ENCODE peak calls at places on chromosomes 7 and 10, in eight cellular contexts. K, P, E, S, I, J, X and V are unnamed samples.

GRCh38 chr7:96738705-96739104 is 29.1 kb upstream of the SEM1 start:
- DNase-seq in K (no peak), P (no peak), E (no peak), S (no peak), I (no peak), J (no peak), X (no peak), V (no peak)

GRCh38 chr7:86867163-86867762 is 192.2 kb downstream of the ELAPOR2 start:
- DNase-seq in K (no peak), P (no peak), E (no peak), S (no peak), I (no peak), J (no peak), X (no peak), V (no peak)

GRCh38 chr7:24504040-24504439 is 69.2 kb upstream of the PALS2 start:
- DNase-seq in K (no peak), P (no peak), E (no peak), S (no peak), I (no peak), J (no peak), X (no peak), V (no peak)

GRCh38 chr10:124354411-124355382 is 64.0 kb downstream of the OAT start:
- DNase-seq in K (peak), P (peak), E (peak), S (peak), I (peak), J (peak), X (no peak), V (no peak)

GRCh38 chr10:98030991-98031431 is 590 bp upstream of the CRTAC1 start:
- DNase-seq in K (no peak), P (no peak), E (no peak), S (no peak), I (no peak), J (no peak), X (no peak), V (no peak)

GRCh38 chr7:25565949-25566348 is 337.7 kb upstream of the NPVF start:
- DNase-seq in K (peak), P (peak), E (no peak), S (no peak), I (peak), J (peak), X (peak), V (peak)

GRCh38 chr7:74466196-74466813 is 12.6 kb downstream of the GTF2IRD1 start:
- DNase-seq in K (peak), P (no peak), E (no peak), S (peak), I (no peak), J (peak), X (peak), V (no peak)

GRCh38 chr7:22841954-22842353 is 19.3 kb upstream of the TOMM7 start:
- DNase-seq in K (no peak), P (no peak), E (no peak), S (no peak), I (no peak), J (no peak), X (no peak), V (no peak)

GRCh38 chr10:16809074-16809718 is 8.0 kb downstream of the RSU1 start:
- DNase-seq in K (peak), P (peak), E (no peak), S (peak), I (peak), J (peak), X (no peak), V (no peak)

GRCh38 chr10:12466701-12467100 is 117.4 kb downstream of the CAMK1D start:
- DNase-seq in K (no peak), P (no peak), E (no peak), S (no peak), I (no peak), J (no peak), X (no peak), V (no peak)

GRCh38 chr10:128422999-128423398 is 296.8 kb upstream of the MKI67 start:
- DNase-seq in K (no peak), P (no peak), E (no peak), S (no peak), I (no peak), J (no peak), X (no peak), V (no peak)

GRCh38 chr10:87668324-87669054 is 8.8 kb downstream of the PAPSS2 start:
- DNase-seq in K (no peak), P (no peak), E (no peak), S (no peak), I (no peak), J (no peak), X (no peak), V (no peak)

GRCh38 chr7:107387077-107387476 is 82.8 kb upstream of the GPR22 start:
- DNase-seq in K (peak), P (peak), E (peak), S (peak), I (peak), J (no peak), X (no peak), V (no peak)

GRCh38 chr10:30088178-30088577 is 28.8 kb upstream of the JCAD start:
- DNase-seq in K (no peak), P (no peak), E (no peak), S (no peak), I (peak), J (no peak), X (no peak), V (no peak)

GRCh38 chr10:121459279-121459764 is 138.9 kb downstream of the FGFR2 start:
- DNase-seq in K (no peak), P (no peak), E (no peak), S (no peak), I (no peak), J (no peak), X (no peak), V (no peak)

GRCh38 chr7:55563596-55564325 is 8.5 kb downstream of the VOPP1 start:
- DNase-seq in K (no peak), P (no peak), E (no peak), S (no peak), I (no peak), J (no peak), X (no peak), V (no peak)

GRCh38 chr7:24764972-24765744 is 7.9 kb upstream of the GSDME start:
- DNase-seq in K (no peak), P (no peak), E (no peak), S (no peak), I (no peak), J (no peak), X (no peak), V (no peak)

GRCh38 chr7:56447864-56448693 is 331.9 kb upstream of the NUPR2 start:
- DNase-seq in K (no peak), P (no peak), E (no peak), S (peak), I (no peak), J (no peak), X (no peak), V (no peak)

GRCh38 chr10:86411281-86411841 is 44.8 kb upstream of the GRID1 start:
- DNase-seq in K (no peak), P (peak), E (no peak), S (no peak), I (peak), J (no peak), X (no peak), V (no peak)

GRCh38 chr7:38630720-38631673 is at the start of gene AMPH:
- DNase-seq in K (peak), P (peak), E (peak), S (peak), I (peak), J (peak), X (no peak), V (no peak)

GRCh38 chr7:144513332-144513731 is 109.8 kb upstream of the NOBOX start:
- DNase-seq in K (no peak), P (no peak), E (no peak), S (no peak), I (peak), J (no peak), X (no peak), V (no peak)

DNA sequence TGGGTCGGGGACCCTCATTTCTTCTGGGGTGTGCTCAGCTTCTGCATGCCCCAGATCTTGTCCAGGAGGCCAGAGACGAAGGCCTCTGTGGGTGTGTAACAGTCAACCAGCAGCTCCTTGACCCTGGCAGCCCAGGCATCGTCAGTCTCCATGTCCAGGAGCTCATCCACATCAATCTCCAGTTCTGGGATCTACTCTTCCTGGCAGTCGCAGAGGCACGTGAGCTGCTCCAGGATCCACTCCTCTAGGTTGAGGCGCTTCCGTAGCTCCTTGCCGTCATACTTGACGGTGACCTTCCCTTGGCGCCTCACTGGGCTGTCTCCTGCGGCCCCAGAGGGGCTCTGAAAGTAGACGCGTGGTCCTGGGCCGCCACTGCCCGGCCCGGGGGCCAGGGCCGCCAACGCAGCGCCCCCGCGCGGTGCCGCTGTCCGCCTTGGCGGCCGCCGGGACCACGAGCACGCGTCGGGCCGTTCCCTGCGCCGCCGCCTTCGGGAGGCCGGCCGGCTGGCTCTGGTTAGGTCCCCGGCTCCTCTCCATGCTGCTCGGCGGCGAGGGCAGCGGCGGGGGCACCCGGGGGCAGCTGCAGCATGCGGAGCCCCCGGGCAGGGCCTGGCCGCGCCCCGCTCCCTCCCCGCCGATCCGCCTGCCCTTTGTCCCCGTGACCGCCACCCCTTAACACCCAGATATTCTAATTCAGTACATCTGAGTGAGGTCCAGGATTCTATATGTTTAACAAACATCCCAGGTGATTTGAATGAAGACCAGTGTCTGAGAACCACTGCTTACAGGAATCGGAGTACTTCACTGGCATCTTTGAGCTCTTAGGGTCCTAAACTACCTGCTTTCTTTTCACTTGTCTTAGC is 170.5 kb downstream of the SEPTIN7 start:
- DNase-seq in K (no peak), P (no peak), E (no peak), S (no peak), I (no peak), J (no peak), X (no peak), V (no peak)
- TF ChIP-seq CTCF in K (peak), P (no peak), E (peak), S (peak), I (no peak), J (no peak), X (peak), V (no peak)

DNA sequence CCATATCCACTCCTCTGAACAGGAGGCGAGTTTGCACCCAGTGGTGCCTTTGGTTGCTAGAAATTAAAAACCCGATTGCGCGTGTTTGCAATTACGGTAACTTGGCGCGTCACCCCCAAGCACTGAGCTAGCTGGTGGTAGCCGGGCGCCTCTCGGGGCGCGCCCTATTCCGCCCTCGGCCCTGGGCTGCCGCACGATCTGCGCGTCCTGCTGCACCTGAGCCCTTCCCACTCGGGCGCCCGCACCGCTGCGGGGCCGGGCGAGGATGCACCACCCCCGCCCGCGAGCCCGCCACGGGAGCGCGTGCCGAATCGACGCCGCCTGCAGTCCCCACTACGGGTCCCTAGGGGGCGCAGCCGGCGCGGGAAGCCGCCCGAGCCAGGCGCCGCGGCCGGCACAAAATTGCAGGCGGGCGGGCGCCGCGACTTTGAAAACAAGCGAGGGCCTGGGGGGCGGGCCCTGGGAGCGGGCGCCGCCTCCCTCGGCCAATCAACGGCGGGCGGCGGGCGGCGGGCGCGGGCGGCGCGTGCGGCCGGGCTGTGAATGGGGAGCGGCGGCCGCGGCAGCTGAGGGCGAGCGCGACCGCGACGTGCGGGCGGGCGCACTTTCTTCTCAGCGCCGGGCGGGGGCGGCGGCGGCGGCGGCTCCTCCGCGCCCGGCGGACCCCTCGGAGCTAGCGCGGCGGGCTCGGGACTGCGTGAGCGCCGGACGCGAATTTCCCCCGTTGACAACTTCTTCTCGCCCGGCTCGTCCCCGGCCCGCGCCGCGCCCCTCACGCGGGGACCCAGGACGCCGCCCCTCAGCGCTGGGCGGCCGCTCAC is at the start of gene SDK1:
- DNase-seq in K (peak), P (no peak), E (peak), S (peak), I (peak), J (peak), X (peak), V (peak)
- TF ChIP-seq CTCF in K (peak), P (peak), E (peak), S (peak), I (peak), J (peak), X (peak), V (peak)

GRCh38 chr7:1355568-1356340 is 103.5 kb downstream of the MICALL2 start:
- DNase-seq in K (no peak), P (no peak), E (peak), S (no peak), I (no peak), J (peak), X (no peak), V (no peak)
- TF ChIP-seq CTCF in K (no peak), P (no peak), E (no peak), S (no peak), I (no peak), J (no peak), X (no peak), V (no peak)

DNA sequence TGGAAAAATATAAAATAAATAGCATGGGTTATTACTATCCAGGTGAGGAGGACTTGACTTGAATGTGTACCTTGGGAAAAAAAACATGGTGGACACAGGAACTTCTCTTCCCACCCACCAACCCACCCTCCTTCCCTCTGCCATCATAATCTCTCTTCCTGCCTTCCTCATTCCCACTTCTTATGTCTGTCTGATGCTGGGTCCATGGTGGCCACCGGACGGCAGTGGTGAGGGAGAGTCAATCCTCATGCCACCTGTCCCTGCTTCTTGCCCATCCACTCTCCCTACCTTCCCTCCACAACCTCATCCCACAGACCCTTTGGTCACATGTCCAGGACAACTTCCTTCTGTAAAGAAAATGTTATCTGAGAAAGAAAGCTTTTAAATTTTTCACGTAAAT is 104.7 kb downstream of the PIP4K2A start:
- DNase-seq in K (no peak), P (no peak), E (no peak), S (no peak), I (no peak), J (no peak), X (no peak), V (no peak)
- TF ChIP-seq CTCF in K (no peak), P (no peak), E (no peak), S (no peak), I (no peak), J (no peak), X (no peak), V (no peak)

GRCh38 chr7:1569833-1570632 is at the start of gene PSMG3:
- DNase-seq in K (peak), P (peak), E (peak), S (peak), I (peak), J (peak), X (peak), V (peak)
- TF ChIP-seq CTCF in K (peak), P (peak), E (peak), S (peak), I (peak), J (peak), X (peak), V (peak)

DNA sequence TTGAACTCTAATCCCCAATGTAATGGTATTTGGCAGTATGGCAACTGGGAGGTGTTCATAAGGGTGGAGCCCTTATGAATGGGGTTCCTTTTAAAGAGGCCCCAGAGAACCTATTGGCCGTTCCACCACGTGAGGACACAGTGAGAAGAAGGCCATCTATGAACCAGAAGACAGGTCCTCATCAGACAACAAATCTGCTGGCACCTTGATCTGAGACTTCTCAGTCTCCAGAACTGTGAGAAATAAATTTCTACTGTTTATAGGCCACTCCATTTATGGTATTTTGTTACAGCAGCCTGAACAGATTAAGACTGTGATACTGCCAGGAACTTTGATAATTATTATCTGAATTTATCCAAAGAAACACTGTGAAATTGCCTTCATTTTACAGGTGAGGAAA is 132.3 kb downstream of the GLI3 start:
- DNase-seq in K (no peak), P (no peak), E (no peak), S (no peak), I (no peak), J (no peak), X (no peak), V (no peak)
- TF ChIP-seq CTCF in K (no peak), P (no peak), E (no peak), S (no peak), I (no peak), J (no peak), X (no peak), V (no peak)

GRCh38 chr7:35546691-35547090 is 148.2 kb downstream of the HERPUD2 start:
- DNase-seq in K (no peak), P (no peak), E (no peak), S (no peak), I (no peak), J (no peak), X (no peak), V (no peak)

GRCh38 chr7:35548291-35548690 is 146.6 kb downstream of the HERPUD2 start:
- DNase-seq in K (no peak), P (no peak), E (no peak), S (no peak), I (no peak), J (no peak), X (no peak), V (no peak)

GRCh38 chr7:35550831-35551230 is 144.1 kb downstream of the HERPUD2 start:
- DNase-seq in K (no peak), P (no peak), E (no peak), S (no peak), I (no peak), J (no peak), X (no peak), V (no peak)

GRCh38 chr7:35551682-35552081 is 143.3 kb downstream of the HERPUD2 start:
- DNase-seq in K (no peak), P (no peak), E (no peak), S (no peak), I (no peak), J (no peak), X (no peak), V (no peak)

DNA sequence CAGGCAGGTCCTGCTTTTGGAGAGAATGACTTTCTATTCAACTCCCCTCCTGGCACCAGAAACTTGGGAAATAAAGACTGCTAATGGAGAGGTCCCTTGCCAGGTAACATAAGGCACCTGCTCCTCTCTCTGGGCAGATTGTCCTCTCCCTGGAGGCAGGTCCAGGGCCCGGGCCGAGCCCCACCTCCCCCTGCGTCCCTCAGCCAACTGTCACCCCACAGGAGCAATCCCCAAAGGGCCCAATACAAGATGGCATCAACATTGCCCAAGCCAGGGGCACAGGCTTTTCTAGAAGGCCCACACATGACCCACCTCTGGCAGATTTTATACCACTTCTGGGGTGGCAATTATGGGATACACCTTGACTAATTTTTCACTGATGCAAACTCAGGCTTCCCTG is 145.2 kb downstream of the HERPUD2 start:
- DNase-seq in K (no peak), P (no peak), E (no peak), S (no peak), I (no peak), J (no peak), X (no peak), V (no peak)
- TF ChIP-seq CTCF in K (no peak), P (no peak), E (no peak), S (no peak), I (no peak), J (no peak), X (no peak), V (no peak)

GRCh38 chr7:39810204-39810642 is 139.8 kb upstream of the CDK13 start:
- DNase-seq in K (no peak), P (no peak), E (no peak), S (no peak), I (no peak), J (no peak), X (no peak), V (no peak)
- TF ChIP-seq CTCF in K (no peak), P (no peak), E (no peak), S (no peak), I (no peak), J (no peak), X (no peak), V (no peak)

DNA sequence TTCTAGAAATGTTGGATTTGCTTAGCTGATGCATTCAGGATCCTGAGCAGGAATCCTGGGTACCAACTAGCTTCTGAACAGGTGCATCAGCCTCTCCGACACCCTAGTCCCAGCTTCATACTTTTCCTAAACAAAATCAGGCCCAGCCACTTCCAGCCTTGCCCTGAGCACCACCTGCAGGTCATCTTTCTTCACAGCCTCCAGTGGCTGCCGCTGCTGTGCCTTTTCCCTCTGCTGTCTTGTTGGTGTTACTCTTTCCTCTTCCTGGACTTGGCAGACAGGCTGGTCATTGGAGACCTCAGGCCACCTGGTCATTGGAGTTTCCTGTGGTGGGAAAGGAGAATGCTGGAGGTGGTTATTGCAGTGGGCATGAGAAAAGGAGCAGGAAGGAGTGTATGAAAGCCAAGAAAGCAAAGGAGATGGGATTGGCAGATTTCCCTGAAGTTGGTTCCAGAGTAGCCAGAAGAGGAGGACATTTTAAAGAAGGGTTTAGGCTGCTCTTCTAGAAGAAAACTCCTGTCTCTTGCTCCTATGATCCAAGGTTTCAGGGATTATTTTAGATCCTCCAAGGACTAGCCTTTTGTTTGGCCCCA is 48.2 kb upstream of the NFKB2 start:
- DNase-seq in K (peak), P (peak), E (no peak), S (peak), I (peak), J (peak), X (no peak), V (no peak)
- TF ChIP-seq CTCF in K (peak), P (peak), E (peak), S (peak), I (peak), J (peak), X (peak), V (no peak)